ENCODE peak calls at places on chromosomes 6 and 20, in nine cellular contexts. One of them, this sample, is unnamed.

GRCh38 chr6:80618953-80619352 is 512.5 kb downstream of the BCKDHB start:
- DNase-seq in colonic mucosa: no peak
- DNase-seq in AG09309: no peak
- DNase-seq in GM23248: peak; percentile 79
- DNase-seq in fibroblast of mammary gland: peak; percentile 60
- DNase-seq in tibial artery: no peak
- DNase-seq in endothelial cell of umbilical vein: no peak
- DNase-seq in A549: no peak
- DNase-seq in breast epithelium: no peak
- DNase-seq in this sample: peak; percentile 32

GRCh38 chr6:108127826-108128225 is 38.0 kb upstream of the NR2E1 start:
- DNase-seq in colonic mucosa: no peak
- DNase-seq in AG09309: no peak
- DNase-seq in GM23248: peak; percentile 54
- DNase-seq in fibroblast of mammary gland: peak; percentile 40
- DNase-seq in tibial artery: no peak
- DNase-seq in endothelial cell of umbilical vein: no peak
- DNase-seq in A549: peak; percentile 89
- DNase-seq in breast epithelium: no peak
- DNase-seq in this sample: no peak

GRCh38 chr20:53805895-53806384 is 212.3 kb upstream of the ZNF217 start:
- DNase-seq in colonic mucosa: peak; percentile 59
- DNase-seq in AG09309: no peak
- DNase-seq in GM23248: peak; percentile 92
- DNase-seq in fibroblast of mammary gland: peak; percentile 64
- DNase-seq in tibial artery: no peak
- DNase-seq in endothelial cell of umbilical vein: peak; percentile 64
- DNase-seq in A549: peak; percentile 92
- DNase-seq in breast epithelium: peak; percentile 59
- DNase-seq in this sample: peak; percentile 72

GRCh38 chr6:125831660-125832059 is 40.9 kb downstream of the NCOA7 start:
- DNase-seq in colonic mucosa: no peak
- DNase-seq in AG09309: no peak
- DNase-seq in GM23248: no peak
- DNase-seq in fibroblast of mammary gland: no peak
- DNase-seq in tibial artery: no peak
- DNase-seq in endothelial cell of umbilical vein: no peak
- DNase-seq in A549: no peak
- DNase-seq in breast epithelium: no peak
- DNase-seq in this sample: no peak

GRCh38 chr6:108839068-108839467 is 9.2 kb upstream of the ARMC2 start:
- DNase-seq in colonic mucosa: no peak
- DNase-seq in AG09309: no peak
- DNase-seq in GM23248: no peak
- DNase-seq in fibroblast of mammary gland: no peak
- DNase-seq in tibial artery: no peak
- DNase-seq in endothelial cell of umbilical vein: no peak
- DNase-seq in A549: no peak
- DNase-seq in breast epithelium: no peak
- DNase-seq in this sample: no peak

GRCh38 chr20:6066582-6066981 is 12.7 kb upstream of the LRRN4 start:
- DNase-seq in colonic mucosa: no peak
- DNase-seq in AG09309: no peak
- DNase-seq in GM23248: no peak
- DNase-seq in fibroblast of mammary gland: no peak
- DNase-seq in tibial artery: no peak
- DNase-seq in endothelial cell of umbilical vein: no peak
- DNase-seq in A549: no peak
- DNase-seq in breast epithelium: no peak
- DNase-seq in this sample: no peak

GRCh38 chr6:151765444-151765886 is 42.0 kb upstream of the ESR1 start:
- DNase-seq in colonic mucosa: peak; percentile 60
- DNase-seq in AG09309: peak; percentile 76
- DNase-seq in GM23248: peak; percentile 90
- DNase-seq in fibroblast of mammary gland: peak; percentile 91
- DNase-seq in tibial artery: no peak
- DNase-seq in endothelial cell of umbilical vein: peak; percentile 98
- DNase-seq in A549: peak; percentile 56
- DNase-seq in breast epithelium: no peak
- DNase-seq in this sample: peak; percentile 90

GRCh38 chr20:19370076-19371075 is 157.9 kb downstream of the SLC24A3 start:
- DNase-seq in colonic mucosa: no peak
- DNase-seq in AG09309: no peak
- DNase-seq in GM23248: no peak
- DNase-seq in fibroblast of mammary gland: no peak
- DNase-seq in tibial artery: no peak
- DNase-seq in endothelial cell of umbilical vein: no peak
- DNase-seq in A549: no peak
- DNase-seq in breast epithelium: no peak
- DNase-seq in this sample: no peak

GRCh38 chr6:81612136-81612535 is 140.3 kb downstream of the TENT5A start:
- DNase-seq in colonic mucosa: no peak
- DNase-seq in AG09309: no peak
- DNase-seq in GM23248: peak; percentile 28
- DNase-seq in fibroblast of mammary gland: no peak
- DNase-seq in tibial artery: no peak
- DNase-seq in endothelial cell of umbilical vein: no peak
- DNase-seq in A549: no peak
- DNase-seq in breast epithelium: no peak
- DNase-seq in this sample: no peak

GRCh38 chr6:88761237-88762031 is 202.0 kb downstream of the RNGTT start:
- DNase-seq in colonic mucosa: no peak
- DNase-seq in AG09309: no peak
- DNase-seq in GM23248: no peak
- DNase-seq in fibroblast of mammary gland: no peak
- DNase-seq in tibial artery: no peak
- DNase-seq in endothelial cell of umbilical vein: no peak
- DNase-seq in A549: peak; percentile 3
- DNase-seq in breast epithelium: no peak
- DNase-seq in this sample: no peak

GRCh38 chr6:4342407-4343137 is 207.2 kb upstream of the ECI2 start:
- DNase-seq in colonic mucosa: no peak
- DNase-seq in AG09309: no peak
- DNase-seq in GM23248: no peak
- DNase-seq in fibroblast of mammary gland: no peak
- DNase-seq in tibial artery: no peak
- DNase-seq in endothelial cell of umbilical vein: no peak
- DNase-seq in A549: no peak
- DNase-seq in breast epithelium: no peak
- DNase-seq in this sample: peak; percentile 35

GRCh38 chr20:58902003-58902402 is 49.5 kb downstream of the GNAS start:
- DNase-seq in colonic mucosa: no peak
- DNase-seq in AG09309: no peak
- DNase-seq in GM23248: no peak
- DNase-seq in fibroblast of mammary gland: no peak
- DNase-seq in tibial artery: no peak
- DNase-seq in endothelial cell of umbilical vein: no peak
- DNase-seq in A549: no peak
- DNase-seq in breast epithelium: no peak
- DNase-seq in this sample: no peak

GRCh38 chr20:41249781-41250281 is 67.7 kb downstream of the ZHX3 start:
- DNase-seq in colonic mucosa: no peak
- DNase-seq in AG09309: no peak
- DNase-seq in GM23248: peak; percentile 25
- DNase-seq in fibroblast of mammary gland: peak; percentile 74
- DNase-seq in tibial artery: no peak
- DNase-seq in endothelial cell of umbilical vein: peak; percentile 75
- DNase-seq in A549: peak; percentile 24
- DNase-seq in breast epithelium: no peak
- DNase-seq in this sample: peak; percentile 69
- H3K4me3 ChIP-seq in colonic mucosa: no peak overlapping the region
- H3K4me3 ChIP-seq in AG09309: no peak overlapping the region
- H3K4me3 ChIP-seq in GM23248: peak overlapping the region; percentile 65
- H3K4me3 ChIP-seq in fibroblast of mammary gland: no peak overlapping the region
- H3K4me3 ChIP-seq in tibial artery: no peak overlapping the region
- H3K4me3 ChIP-seq in endothelial cell of umbilical vein: peak overlapping the region; percentile 63
- H3K4me3 ChIP-seq in A549: no peak overlapping the region
- H3K4me3 ChIP-seq in breast epithelium: no peak overlapping the region
- H3K4me3 ChIP-seq in this sample: no peak overlapping the region

DNA sequence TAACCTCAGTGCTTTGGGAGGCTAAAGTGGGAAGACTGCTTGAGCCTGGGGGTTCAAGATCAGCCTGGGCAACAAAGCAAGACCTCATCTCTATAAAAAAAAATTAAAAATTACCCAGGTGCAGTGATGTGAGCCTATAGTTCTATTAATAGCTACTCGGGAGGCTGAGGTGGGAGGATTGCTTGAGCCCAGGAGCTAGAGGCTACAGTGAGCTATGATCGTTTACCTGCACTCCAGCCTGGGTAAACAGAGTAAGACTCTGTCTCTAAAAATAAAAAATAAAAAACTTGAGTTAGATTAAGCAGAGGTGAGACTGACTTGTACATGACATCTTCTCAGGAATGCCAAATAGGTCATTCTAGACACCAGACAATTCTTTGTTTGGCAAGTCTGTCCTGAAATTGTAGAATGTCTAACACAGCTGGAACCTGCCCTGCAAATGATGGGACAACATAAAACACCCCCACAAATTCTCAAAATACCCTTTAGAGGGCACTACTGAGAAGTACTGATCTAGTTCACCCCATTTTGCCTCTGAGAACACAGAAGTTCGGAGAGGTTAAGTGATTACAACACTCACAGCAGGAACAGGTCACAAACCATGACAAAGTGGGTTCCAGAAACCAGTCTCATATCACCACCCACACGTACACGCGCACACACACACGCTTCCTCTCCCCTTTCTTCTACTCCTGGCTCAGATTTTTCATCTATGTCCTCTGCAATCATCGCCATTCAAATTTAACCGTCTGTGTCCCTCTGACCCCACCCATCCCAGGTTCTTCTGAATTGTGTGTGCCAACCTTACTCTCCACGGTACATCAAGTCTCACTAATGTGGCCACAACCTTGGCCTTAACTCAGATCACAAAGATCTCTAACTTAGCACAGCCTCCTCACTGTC is 38.3 kb downstream of the ARHGAP18 start:
- DNase-seq in colonic mucosa: no peak
- DNase-seq in AG09309: no peak
- DNase-seq in GM23248: no peak
- DNase-seq in fibroblast of mammary gland: peak; percentile 70
- DNase-seq in tibial artery: no peak
- DNase-seq in endothelial cell of umbilical vein: no peak
- DNase-seq in A549: no peak
- DNase-seq in breast epithelium: no peak
- DNase-seq in this sample: no peak
- H3K4me3 ChIP-seq in colonic mucosa: no peak overlapping the region
- H3K4me3 ChIP-seq in AG09309: no peak overlapping the region
- H3K4me3 ChIP-seq in GM23248: no peak overlapping the region
- H3K4me3 ChIP-seq in fibroblast of mammary gland: no peak overlapping the region
- H3K4me3 ChIP-seq in tibial artery: no peak overlapping the region
- H3K4me3 ChIP-seq in endothelial cell of umbilical vein: no peak overlapping the region
- H3K4me3 ChIP-seq in A549: no peak overlapping the region
- H3K4me3 ChIP-seq in breast epithelium: no peak overlapping the region
- H3K4me3 ChIP-seq in this sample: no peak overlapping the region

GRCh38 chr6:25365159-25365558 is 86.0 kb downstream of the CARMIL1 start:
- DNase-seq in colonic mucosa: no peak
- DNase-seq in AG09309: no peak
- DNase-seq in GM23248: no peak
- DNase-seq in fibroblast of mammary gland: no peak
- DNase-seq in tibial artery: no peak
- DNase-seq in endothelial cell of umbilical vein: no peak
- DNase-seq in A549: no peak
- DNase-seq in breast epithelium: no peak
- DNase-seq in this sample: no peak

GRCh38 chr6:25369450-25370086 is 90.4 kb downstream of the CARMIL1 start:
- DNase-seq in colonic mucosa: peak; percentile 48
- DNase-seq in AG09309: no peak
- DNase-seq in GM23248: peak; percentile 19
- DNase-seq in fibroblast of mammary gland: peak; percentile 15
- DNase-seq in tibial artery: no peak
- DNase-seq in endothelial cell of umbilical vein: no peak
- DNase-seq in A549: no peak
- DNase-seq in breast epithelium: no peak
- DNase-seq in this sample: no peak

GRCh38 chr6:25369043-25369442 is 89.9 kb downstream of the CARMIL1 start:
- DNase-seq in colonic mucosa: no peak
- DNase-seq in AG09309: no peak
- DNase-seq in GM23248: no peak
- DNase-seq in fibroblast of mammary gland: peak; percentile 19
- DNase-seq in tibial artery: no peak
- DNase-seq in endothelial cell of umbilical vein: no peak
- DNase-seq in A549: no peak
- DNase-seq in breast epithelium: no peak
- DNase-seq in this sample: no peak

GRCh38 chr6:25370175-25371036 is 91.2 kb downstream of the CARMIL1 start:
- DNase-seq in colonic mucosa: peak; percentile 51
- DNase-seq in AG09309: no peak
- DNase-seq in GM23248: no peak
- DNase-seq in fibroblast of mammary gland: no peak
- DNase-seq in tibial artery: no peak
- DNase-seq in endothelial cell of umbilical vein: no peak
- DNase-seq in A549: no peak
- DNase-seq in breast epithelium: no peak
- DNase-seq in this sample: no peak

DNA sequence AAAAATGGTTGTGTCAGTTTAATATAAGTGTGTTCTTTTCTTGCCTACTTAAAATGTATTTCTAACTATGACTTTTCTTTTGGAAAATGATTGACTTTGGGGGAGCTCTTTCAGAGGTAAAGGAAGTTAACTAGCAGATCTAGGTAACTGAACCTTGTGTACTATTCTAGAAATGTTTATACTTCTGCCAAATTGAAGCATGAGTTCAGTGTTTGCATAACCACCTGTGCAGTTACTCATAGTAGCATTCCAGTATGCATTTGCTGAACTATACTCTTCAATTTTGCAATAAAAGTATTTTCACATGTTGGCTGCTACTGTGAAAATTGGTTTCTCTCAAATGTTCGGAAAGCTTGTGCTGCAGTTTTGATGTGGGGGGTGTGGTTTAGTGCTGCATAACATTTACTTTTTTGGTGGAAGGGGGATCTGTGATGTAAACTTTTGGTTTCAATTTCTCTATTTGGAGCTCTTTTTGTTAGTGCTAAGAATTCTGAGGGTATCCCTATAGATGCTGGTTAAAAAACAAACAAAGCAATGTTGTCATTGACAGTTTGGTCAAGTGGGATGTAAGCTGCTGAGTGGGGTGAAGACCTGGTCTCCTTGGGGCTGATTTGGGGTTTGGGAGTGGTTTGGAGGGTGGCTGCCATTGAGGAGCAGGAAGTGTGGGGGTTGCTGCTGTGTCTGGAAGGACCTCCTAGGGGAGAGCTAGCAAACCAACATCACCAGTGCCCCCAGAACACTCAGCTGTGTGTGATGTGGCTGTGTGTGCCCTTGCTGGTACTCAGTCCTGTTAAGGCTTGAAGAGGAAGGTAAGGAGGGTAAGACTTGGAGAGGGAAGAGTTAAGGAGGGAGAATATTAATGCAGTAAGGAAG is 87.8 kb downstream of the CARMIL1 start:
- DNase-seq in colonic mucosa: no peak
- DNase-seq in AG09309: no peak
- DNase-seq in GM23248: peak; percentile 11
- DNase-seq in fibroblast of mammary gland: peak; percentile 18
- DNase-seq in tibial artery: no peak
- DNase-seq in endothelial cell of umbilical vein: no peak
- DNase-seq in A549: no peak
- DNase-seq in breast epithelium: no peak
- DNase-seq in this sample: no peak
- H3K4me3 ChIP-seq in colonic mucosa: no peak overlapping the region
- H3K4me3 ChIP-seq in AG09309: no peak overlapping the region
- H3K4me3 ChIP-seq in GM23248: no peak overlapping the region
- H3K4me3 ChIP-seq in fibroblast of mammary gland: no peak overlapping the region
- H3K4me3 ChIP-seq in tibial artery: no peak overlapping the region
- H3K4me3 ChIP-seq in endothelial cell of umbilical vein: no peak overlapping the region
- H3K4me3 ChIP-seq in A549: no peak overlapping the region
- H3K4me3 ChIP-seq in breast epithelium: no peak overlapping the region
- H3K4me3 ChIP-seq in this sample: no peak overlapping the region

GRCh38 chr20:29079769-29080690 is 2177.4 kb upstream of the DEFB115 start:
- DNase-seq in colonic mucosa: peak; percentile 53
- DNase-seq in AG09309: peak; percentile 14
- DNase-seq in GM23248: peak; percentile 50
- DNase-seq in fibroblast of mammary gland: peak; percentile 29
- DNase-seq in tibial artery: no peak
- DNase-seq in endothelial cell of umbilical vein: no peak
- DNase-seq in A549: peak; percentile 94
- DNase-seq in breast epithelium: no peak
- DNase-seq in this sample: no peak
- H3K4me3 ChIP-seq in colonic mucosa: no peak overlapping the region
- H3K4me3 ChIP-seq in AG09309: peak overlapping the region; percentile 42
- H3K4me3 ChIP-seq in GM23248: peak overlapping the region; percentile 58
- H3K4me3 ChIP-seq in fibroblast of mammary gland: peak overlapping the region; percentile 28
- H3K4me3 ChIP-seq in tibial artery: peak overlapping the region; percentile 70
- H3K4me3 ChIP-seq in endothelial cell of umbilical vein: no peak overlapping the region
- H3K4me3 ChIP-seq in A549: peak overlapping the region; percentile 71
- H3K4me3 ChIP-seq in breast epithelium: no peak overlapping the region
- H3K4me3 ChIP-seq in this sample: no peak overlapping the region

This sample was measured in astrocyte of the spinal cord.